ENCODE peak calls at places on chromosomes 1 and 21, in seven cellular contexts. P is mesothelial cell of epicardium; I is effector CD4-positive, alpha-beta T cell; D is A549; Y is mesenteric fat pad; M is H1; R is right atrium auricular region. J is an unnamed sample.

GRCh38 chr21:26840912-26841311 is 4.3 kb downstream of the ADAMTS1 start:
- DNase-seq in P (no peak), I (no peak), D (no peak), Y (no peak), M (no peak), R (peak; percentile 81), J (no peak)

GRCh38 chr1:31483012-31483946 is 70.3 kb downstream of the SERINC2 start:
- DNase-seq in P (no peak), I (no peak), D (no peak), Y (no peak), M (no peak), R (peak; percentile 71), J (no peak)

GRCh38 chr1:151919246-151919645 is 9.9 kb upstream of the THEM4 start:
- DNase-seq in P (no peak), I (no peak), D (no peak), Y (no peak), M (no peak), R (no peak), J (no peak)

GRCh38 chr1:89609781-89610456 is 23.0 kb upstream of the LRRC8C start:
- DNase-seq in P (no peak), I (no peak), D (no peak), Y (no peak), M (no peak), R (no peak), J (peak; percentile 18)

GRCh38 chr21:36321325-36322082 is 1.5 kb downstream of the MORC3 start:
- DNase-seq in P (no peak), I (no peak), D (no peak), Y (no peak), M (no peak), R (peak; percentile 57), J (no peak)

GRCh38 chr1:45846931-45847330 is 43.5 kb downstream of the MAST2 start:
- DNase-seq in P (no peak), I (no peak), D (no peak), Y (no peak), M (no peak), R (no peak), J (no peak)

GRCh38 chr1:28761189-28761588 is 24.4 kb downstream of the YTHDF2 start:
- DNase-seq in P (no peak), I (no peak), D (no peak), Y (peak; percentile 37), M (no peak), R (no peak), J (no peak)

GRCh38 chr21:35170244-35170756 is 121.2 kb upstream of the RUNX1 start:
- DNase-seq in P (no peak), I (no peak), D (no peak), Y (no peak), M (no peak), R (no peak), J (no peak)

GRCh38 chr21:45004059-45004422 is 64.2 kb downstream of the SLX9 start:
- DNase-seq in P (no peak), I (no peak), D (no peak), Y (no peak), M (no peak), R (no peak), J (peak; percentile 40)

J was measured in CD8-positive, alpha-beta memory T cell.